ENCODE peak calls at places on chromosomes 1 and 21, in eight cellular contexts. One of them, this sample, is unnamed.

GRCh38 chr21:41803316-41803715 is 36.5 kb upstream of the RIPK4 start:
- DNase-seq in left lung: no peak
- DNase-seq in fibroblast of mammary gland: no peak
- DNase-seq in mucosa of descending colon: no peak
- DNase-seq in stomach: no peak
- DNase-seq in cardiac muscle cell: no peak
- DNase-seq in lung: no peak
- DNase-seq in epithelial cell of esophagus: no peak
- DNase-seq in this sample: no peak

GRCh38 chr21:33023574-33024277 is 2.0 kb upstream of the OLIG2 start:
- DNase-seq in lung: no peak
- DNase-seq in epithelial cell of esophagus: no peak
- DNase-seq in mucosa of descending colon: no peak
- DNase-seq in fibroblast of mammary gland: no peak
- DNase-seq in left lung: no peak
- DNase-seq in cardiac muscle cell: no peak
- DNase-seq in stomach: no peak
- DNase-seq in this sample: no peak

GRCh38 chr1:25748531-25749205 is 51.3 kb upstream of the SELENON start:
- DNase-seq in lung: no peak
- DNase-seq in fibroblast of mammary gland: no peak
- DNase-seq in stomach: peak; percentile 67
- DNase-seq in cardiac muscle cell: no peak
- DNase-seq in left lung: no peak
- DNase-seq in epithelial cell of esophagus: peak; percentile 71
- DNase-seq in mucosa of descending colon: no peak
- DNase-seq in this sample: no peak

GRCh38 chr1:15062479-15063099 is 91.0 kb upstream of the TMEM51 start:
- DNase-seq in left lung: no peak
- DNase-seq in lung: no peak
- DNase-seq in cardiac muscle cell: no peak
- DNase-seq in epithelial cell of esophagus: no peak
- DNase-seq in stomach: no peak
- DNase-seq in fibroblast of mammary gland: no peak
- DNase-seq in mucosa of descending colon: no peak
- DNase-seq in this sample: no peak

GRCh38 chr1:194698908-194699318 is 1512.5 kb upstream of the B3GALT2 start:
- DNase-seq in epithelial cell of esophagus: no peak
- DNase-seq in stomach: no peak
- DNase-seq in left lung: no peak
- DNase-seq in fibroblast of mammary gland: no peak
- DNase-seq in mucosa of descending colon: no peak
- DNase-seq in lung: no peak
- DNase-seq in cardiac muscle cell: peak; percentile 17
- DNase-seq in this sample: no peak

GRCh38 chr1:239951518-239952130 is 140.1 kb upstream of the FMN2 start:
- DNase-seq in stomach: peak; percentile 75
- DNase-seq in left lung: no peak
- DNase-seq in mucosa of descending colon: no peak
- DNase-seq in epithelial cell of esophagus: peak; percentile 70
- DNase-seq in fibroblast of mammary gland: peak; percentile 77
- DNase-seq in lung: peak; percentile 61
- DNase-seq in cardiac muscle cell: peak; percentile 71
- DNase-seq in this sample: peak; percentile 70

GRCh38 chr1:157542676-157543075 is 9.6 kb downstream of the FCRL5 start:
- DNase-seq in mucosa of descending colon: no peak
- DNase-seq in stomach: no peak
- DNase-seq in lung: no peak
- DNase-seq in fibroblast of mammary gland: no peak
- DNase-seq in epithelial cell of esophagus: no peak
- DNase-seq in cardiac muscle cell: no peak
- DNase-seq in left lung: no peak
- DNase-seq in this sample: no peak

GRCh38 chr1:174068000-174068399 is 45.8 kb upstream of the RC3H1 start:
- DNase-seq in mucosa of descending colon: no peak
- DNase-seq in fibroblast of mammary gland: no peak
- DNase-seq in cardiac muscle cell: no peak
- DNase-seq in lung: no peak
- DNase-seq in stomach: no peak
- DNase-seq in epithelial cell of esophagus: peak; percentile 51
- DNase-seq in left lung: no peak
- DNase-seq in this sample: peak; percentile 12

GRCh38 chr1:31181515-31182343 is 58.0 kb downstream of the NKAIN1 start:
- DNase-seq in epithelial cell of esophagus: peak; percentile 61
- DNase-seq in fibroblast of mammary gland: peak; percentile 40
- DNase-seq in lung: peak; percentile 34
- DNase-seq in cardiac muscle cell: peak; percentile 66
- DNase-seq in left lung: no peak
- DNase-seq in stomach: peak; percentile 36
- DNase-seq in mucosa of descending colon: peak; percentile 76
- DNase-seq in this sample: peak; percentile 47

GRCh38 chr1:25476186-25477097 is 45.7 kb downstream of the MACO1 start:
- DNase-seq in fibroblast of mammary gland: no peak
- DNase-seq in cardiac muscle cell: no peak
- DNase-seq in lung: no peak
- DNase-seq in epithelial cell of esophagus: peak; percentile 69
- DNase-seq in mucosa of descending colon: no peak
- DNase-seq in left lung: no peak
- DNase-seq in stomach: no peak
- DNase-seq in this sample: peak; percentile 22

GRCh38 chr1:91895832-91896556 is 10.0 kb upstream of the TGFBR3 start:
- DNase-seq in mucosa of descending colon: no peak
- DNase-seq in fibroblast of mammary gland: no peak
- DNase-seq in cardiac muscle cell: no peak
- DNase-seq in epithelial cell of esophagus: no peak
- DNase-seq in stomach: no peak
- DNase-seq in lung: no peak
- DNase-seq in left lung: no peak
- DNase-seq in this sample: peak; percentile 47

GRCh38 chr1:10065344-10065685 is 32.6 kb downstream of the UBE4B start:
- DNase-seq in fibroblast of mammary gland: peak; percentile 57
- DNase-seq in stomach: no peak
- DNase-seq in epithelial cell of esophagus: no peak
- DNase-seq in lung: no peak
- DNase-seq in cardiac muscle cell: peak; percentile 10
- DNase-seq in left lung: peak; percentile 35
- DNase-seq in mucosa of descending colon: no peak
- DNase-seq in this sample: no peak

GRCh38 chr1:56797079-56797685 is 22.0 kb downstream of the FYB2 start:
- DNase-seq in cardiac muscle cell: no peak
- DNase-seq in lung: no peak
- DNase-seq in epithelial cell of esophagus: peak; percentile 48
- DNase-seq in fibroblast of mammary gland: no peak
- DNase-seq in stomach: no peak
- DNase-seq in left lung: no peak
- DNase-seq in mucosa of descending colon: peak; percentile 73
- DNase-seq in this sample: no peak

GRCh38 chr1:99992760-99993467 is 23.1 kb downstream of the SLC35A3 start:
- DNase-seq in epithelial cell of esophagus: peak; percentile 47
- DNase-seq in cardiac muscle cell: no peak
- DNase-seq in left lung: no peak
- DNase-seq in stomach: no peak
- DNase-seq in fibroblast of mammary gland: no peak
- DNase-seq in lung: no peak
- DNase-seq in mucosa of descending colon: no peak
- DNase-seq in this sample: peak; percentile 40

GRCh38 chr1:107529511-107530149 is 388.8 kb downstream of the NTNG1 start:
- DNase-seq in fibroblast of mammary gland: peak; percentile 50
- DNase-seq in mucosa of descending colon: no peak
- DNase-seq in lung: no peak
- DNase-seq in left lung: no peak
- DNase-seq in cardiac muscle cell: peak; percentile 58
- DNase-seq in stomach: no peak
- DNase-seq in epithelial cell of esophagus: peak; percentile 79
- DNase-seq in this sample: peak; percentile 32

GRCh38 chr1:170619167-170620030 is 44.5 kb upstream of the PRRX1 start:
- DNase-seq in stomach: no peak
- DNase-seq in cardiac muscle cell: no peak
- DNase-seq in mucosa of descending colon: no peak
- DNase-seq in fibroblast of mammary gland: peak; percentile 86
- DNase-seq in left lung: no peak
- DNase-seq in lung: no peak
- DNase-seq in epithelial cell of esophagus: peak; percentile 67
- DNase-seq in this sample: no peak

GRCh38 chr1:59487335-59488031 is 190.6 kb downstream of the FGGY start:
- DNase-seq in mucosa of descending colon: no peak
- DNase-seq in left lung: no peak
- DNase-seq in stomach: no peak
- DNase-seq in fibroblast of mammary gland: peak; percentile 30
- DNase-seq in cardiac muscle cell: peak; percentile 30
- DNase-seq in lung: no peak
- DNase-seq in epithelial cell of esophagus: peak; percentile 89
- DNase-seq in this sample: peak; percentile 75

GRCh38 chr1:62325696-62326095 is 6.5 kb upstream of the KANK4 start:
- DNase-seq in lung: no peak
- DNase-seq in epithelial cell of esophagus: peak; percentile 90
- DNase-seq in fibroblast of mammary gland: peak; percentile 81
- DNase-seq in mucosa of descending colon: no peak
- DNase-seq in cardiac muscle cell: peak; percentile 17
- DNase-seq in left lung: no peak
- DNase-seq in stomach: no peak
- DNase-seq in this sample: no peak

GRCh38 chr1:145425436-145426029 is at the start of gene NBPF20:
- DNase-seq in fibroblast of mammary gland: peak; percentile 49
- DNase-seq in cardiac muscle cell: peak; percentile 77
- DNase-seq in stomach: peak; percentile 87
- DNase-seq in lung: peak; percentile 81
- DNase-seq in mucosa of descending colon: peak; percentile 89
- DNase-seq in left lung: peak; percentile 82
- DNase-seq in epithelial cell of esophagus: peak; percentile 76
- DNase-seq in this sample: peak; percentile 67

GRCh38 chr1:145963218-145964019 is 956 bp downstream of the ANKRD34A start:
- DNase-seq in mucosa of descending colon: no peak
- DNase-seq in epithelial cell of esophagus: peak; percentile 61
- DNase-seq in left lung: no peak
- DNase-seq in lung: no peak
- DNase-seq in cardiac muscle cell: peak; percentile 61
- DNase-seq in stomach: no peak
- DNase-seq in fibroblast of mammary gland: peak; percentile 65
- DNase-seq in this sample: peak; percentile 67

GRCh38 chr1:94322696-94323095 is 85.3 kb upstream of the ARHGAP29 start:
- DNase-seq in cardiac muscle cell: peak; percentile 83
- DNase-seq in mucosa of descending colon: no peak
- DNase-seq in epithelial cell of esophagus: peak; percentile 51
- DNase-seq in stomach: no peak
- DNase-seq in left lung: no peak
- DNase-seq in fibroblast of mammary gland: peak; percentile 62
- DNase-seq in lung: no peak
- DNase-seq in this sample: no peak

DNA sequence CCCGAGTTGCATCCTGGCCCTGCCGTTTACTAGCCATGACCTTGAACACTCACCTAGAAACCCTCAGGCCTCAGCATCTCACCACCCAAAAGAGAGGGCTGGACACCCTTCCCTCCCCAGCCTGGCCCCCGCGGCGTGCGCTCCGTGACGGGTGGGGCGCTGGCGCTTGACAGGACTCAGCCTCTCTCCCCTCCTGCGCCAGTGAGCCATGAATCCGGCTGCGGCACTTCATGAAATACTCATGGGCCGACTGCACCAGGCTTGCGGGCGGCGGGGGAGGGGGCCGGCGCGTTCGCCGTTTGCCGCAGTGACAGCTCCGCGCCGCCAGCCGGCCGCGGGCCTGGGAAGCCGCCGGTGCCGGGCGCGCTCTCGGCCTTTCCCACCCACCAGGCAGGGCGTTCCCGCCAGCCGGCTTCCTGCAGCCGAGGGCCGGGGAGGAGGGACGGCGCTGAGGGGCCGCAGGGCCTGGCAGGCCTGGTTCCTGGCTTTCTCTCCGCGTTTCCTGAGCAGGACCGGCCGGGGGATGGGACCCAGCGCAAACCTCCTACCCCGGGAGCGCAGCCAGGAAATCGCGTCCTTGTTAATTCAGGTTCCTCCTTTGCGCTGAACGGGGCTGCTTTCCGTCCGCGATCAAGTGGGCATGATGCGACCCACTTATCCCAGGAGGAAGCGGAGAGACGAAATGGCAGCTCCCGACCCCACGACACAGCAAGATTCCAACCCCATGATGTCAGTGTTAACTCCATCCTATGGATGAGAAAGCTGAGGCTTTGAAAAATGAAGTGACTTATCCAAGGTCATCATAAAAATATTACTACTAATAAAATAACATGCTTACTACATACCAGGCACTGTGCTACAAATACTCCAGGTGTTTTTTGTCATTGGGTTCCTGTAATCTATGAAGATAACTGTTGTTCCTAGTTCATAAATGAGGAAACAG is 9.1 kb upstream of the LUZP1 start:
- DNase-seq in mucosa of descending colon: peak; percentile 82
- DNase-seq in left lung: peak; percentile 62
- DNase-seq in epithelial cell of esophagus: peak; percentile 80
- DNase-seq in fibroblast of mammary gland: peak; percentile 62
- DNase-seq in lung: peak; percentile 72
- DNase-seq in cardiac muscle cell: peak; percentile 94
- DNase-seq in stomach: peak; percentile 64
- DNase-seq in this sample: peak; percentile 87
- H3K4me3 ChIP-seq in mucosa of descending colon: no peak overlapping the region
- H3K4me3 ChIP-seq in left lung: peak overlapping the region; percentile 42
- H3K4me3 ChIP-seq in epithelial cell of esophagus: peak overlapping the region; percentile 53
- H3K4me3 ChIP-seq in fibroblast of mammary gland: peak overlapping the region; percentile 53
- H3K4me3 ChIP-seq in lung: peak overlapping the region; percentile 18
- H3K4me3 ChIP-seq in cardiac muscle cell: peak overlapping the region; percentile 11
- H3K4me3 ChIP-seq in stomach: peak overlapping the region; percentile 61
- H3K4me3 ChIP-seq in this sample: peak overlapping the region; percentile 58

DNA sequence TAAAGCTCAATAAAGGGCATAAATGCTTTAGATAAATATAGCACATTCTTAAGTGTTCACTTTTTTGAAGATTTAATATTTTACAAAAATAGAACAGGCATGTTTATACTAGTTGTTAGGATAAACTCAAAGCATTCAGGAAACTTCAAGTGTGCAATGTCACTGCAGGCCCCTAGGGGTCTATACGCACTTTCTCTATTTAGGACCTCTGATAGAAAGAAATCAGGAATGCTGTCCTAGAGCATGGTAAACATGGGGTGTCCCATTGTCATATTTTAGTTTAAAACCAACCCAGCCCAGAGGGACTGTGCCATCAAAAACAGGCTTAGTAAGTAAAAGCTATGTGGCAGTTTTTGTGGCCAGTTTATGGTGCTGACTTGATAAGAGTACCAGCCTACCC is 102.2 kb downstream of the BARHL2 start:
- DNase-seq in left lung: no peak
- DNase-seq in mucosa of descending colon: no peak
- DNase-seq in epithelial cell of esophagus: no peak
- DNase-seq in cardiac muscle cell: no peak
- DNase-seq in lung: no peak
- DNase-seq in fibroblast of mammary gland: no peak
- DNase-seq in stomach: no peak
- DNase-seq in this sample: no peak
- TF ChIP-seq CTCF in left lung: no peak
- TF ChIP-seq CTCF in mucosa of descending colon: no peak
- TF ChIP-seq CTCF in epithelial cell of esophagus: peak; percentile 13
- TF ChIP-seq CTCF in cardiac muscle cell: peak; percentile 23
- TF ChIP-seq CTCF in lung: no peak
- TF ChIP-seq CTCF in fibroblast of mammary gland: peak; percentile 15
- TF ChIP-seq CTCF in stomach: no peak
- TF ChIP-seq CTCF in this sample: peak; percentile 20

GRCh38 chr1:200896571-200897187 is 2.0 kb downstream of the INAVA start:
- DNase-seq in cardiac muscle cell: peak; percentile 47
- DNase-seq in fibroblast of mammary gland: peak; percentile 22
- DNase-seq in mucosa of descending colon: peak; percentile 91
- DNase-seq in epithelial cell of esophagus: peak; percentile 94
- DNase-seq in lung: peak; percentile 68
- DNase-seq in left lung: peak; percentile 72
- DNase-seq in stomach: peak; percentile 78
- DNase-seq in this sample: peak; percentile 80
- H3K4me3 ChIP-seq in cardiac muscle cell: no peak overlapping the region
- H3K4me3 ChIP-seq in fibroblast of mammary gland: no peak overlapping the region
- H3K4me3 ChIP-seq in mucosa of descending colon: no peak overlapping the region
- H3K4me3 ChIP-seq in epithelial cell of esophagus: peak overlapping the region; percentile 99
- H3K4me3 ChIP-seq in lung: no peak overlapping the region
- H3K4me3 ChIP-seq in left lung: peak overlapping the region; percentile 32
- H3K4me3 ChIP-seq in stomach: peak overlapping the region; percentile 47
- H3K4me3 ChIP-seq in this sample: no peak overlapping the region

GRCh38 chr1:210775289-210775688 is 358.7 kb downstream of the KCNH1 start:
- DNase-seq in stomach: no peak
- DNase-seq in lung: no peak
- DNase-seq in epithelial cell of esophagus: no peak
- DNase-seq in mucosa of descending colon: no peak
- DNase-seq in fibroblast of mammary gland: no peak
- DNase-seq in left lung: no peak
- DNase-seq in cardiac muscle cell: no peak
- DNase-seq in this sample: no peak
- TF ChIP-seq CTCF in stomach: no peak
- TF ChIP-seq CTCF in lung: no peak
- TF ChIP-seq CTCF in epithelial cell of esophagus: no peak
- TF ChIP-seq CTCF in mucosa of descending colon: no peak
- TF ChIP-seq CTCF in fibroblast of mammary gland: no peak
- TF ChIP-seq CTCF in left lung: no peak
- TF ChIP-seq CTCF in cardiac muscle cell: no peak
- TF ChIP-seq CTCF in this sample: no peak

This sample was measured in fibroblast of villous mesenchyme.